ENCODE peak calls at places on chromosomes 2 and 18, in seven cellular contexts. Q, L, G, W, V, H and Y are unnamed samples.
A peak's percentile ranks its signal among the peaks of the same experiment; 100 is the strongest.

GRCh38 chr2:114609203-114609602 is 166.8 kb downstream of the DPP10 start:
- DNase-seq in V (no peak), Q (no peak), G (no peak), L (no peak), H (no peak), W (no peak), Y (no peak)

GRCh38 chr2:60633615-60634014 is 80.2 kb upstream of the BCL11A start:
- DNase-seq in W (no peak), Q (no peak), L (no peak), V (no peak), H (no peak), G (no peak), Y (no peak)

GRCh38 chr2:71071681-71072398 is 3.4 kb downstream of the NAGK start:
- DNase-seq in Q (peak; percentile 91), W (no peak), L (no peak), G (no peak), V (no peak), H (peak; percentile 23), Y (no peak)

GRCh38 chr18:50313873-50314460 is 26.5 kb upstream of the CXXC1 start:
- DNase-seq in V (no peak), Q (no peak), H (no peak), L (no peak), W (no peak), G (no peak), Y (no peak)

GRCh38 chr2:155815851-155816250 is 516.7 kb downstream of the NR4A2 start:
- DNase-seq in H (no peak), V (no peak), G (no peak), Q (peak; percentile 63), W (no peak), L (peak; percentile 20), Y (no peak)

GRCh38 chr2:105919826-105920225 is 175.1 kb downstream of the NCK2 start:
- DNase-seq in H (no peak), L (peak; percentile 27), Q (peak; percentile 61), V (peak; percentile 9), W (no peak), G (no peak), Y (no peak)

GRCh38 chr2:101125374-101125773 is 25.8 kb downstream of the TBC1D8 start:
- DNase-seq in Q (peak; percentile 73), G (no peak), W (no peak), V (no peak), L (no peak), H (no peak), Y (no peak)

GRCh38 chr2:240655931-240656886 is 26.5 kb downstream of the AQP12B start:
- DNase-seq in V (peak; percentile 9), H (no peak), L (no peak), W (no peak), Q (peak; percentile 11), G (no peak), Y (no peak)

GRCh38 chr2:152036611-152037469 is 62.0 kb downstream of the CACNB4 start:
- DNase-seq in V (peak; percentile 45), Q (peak; percentile 76), W (peak; percentile 72), G (peak; percentile 64), L (peak; percentile 71), H (peak; percentile 41), Y (peak; percentile 41)

GRCh38 chr2:237879058-237879430 is 19.6 kb downstream of the RAMP1 start:
- DNase-seq in G (no peak), V (peak; percentile 64), L (no peak), W (no peak), H (no peak), Q (peak; percentile 34), Y (no peak)

GRCh38 chr2:238315031-238315595 is 5.2 kb upstream of the TRAF3IP1 start:
- DNase-seq in W (no peak), V (no peak), Q (no peak), H (no peak), L (no peak), G (no peak), Y (no peak)

GRCh38 chr2:3317277-3317685 is 60.3 kb downstream of the EIPR1 start:
- DNase-seq in G (no peak), H (no peak), L (no peak), W (no peak), Q (no peak), V (no peak), Y (no peak)

GRCh38 chr2:38522754-38523349 is 79.9 kb downstream of the HNRNPLL start:
- DNase-seq in G (no peak), L (no peak), W (no peak), V (no peak), H (no peak), Q (no peak), Y (no peak)

GRCh38 chr18:46073474-46074331 is 1.6 kb upstream of the PSTPIP2 start:
- DNase-seq in G (peak; percentile 51), H (no peak), Q (peak; percentile 85), L (peak; percentile 68), V (peak; percentile 50), W (peak; percentile 73), Y (no peak)

GRCh38 chr18:37864122-37864521 is 298.5 kb upstream of the CELF4 start:
- DNase-seq in H (no peak), G (no peak), L (no peak), W (no peak), Q (no peak), V (no peak), Y (no peak)

GRCh38 chr2:234373791-234374508 is 122.9 kb downstream of the ARL4C start:
- DNase-seq in L (no peak), Q (no peak), H (no peak), W (no peak), G (no peak), V (no peak), Y (no peak)

GRCh38 chr2:154195644-154196221 is 324.0 kb downstream of the GALNT13 start:
- DNase-seq in W (no peak), G (no peak), H (no peak), Q (peak; percentile 12), V (no peak), L (no peak), Y (no peak)

GRCh38 chr2:212249451-212249850 is 289.2 kb downstream of the ERBB4 start:
- DNase-seq in W (no peak), L (no peak), V (no peak), H (no peak), Q (peak; percentile 5), G (no peak), Y (no peak)

GRCh38 chr2:147227313-147227712 is 617.5 kb upstream of the ACVR2A start:
- DNase-seq in L (no peak), V (no peak), Q (no peak), W (no peak), G (no peak), H (no peak), Y (no peak)

GRCh38 chr18:44687421-44687820 is 6.7 kb downstream of the SETBP1 start:
- DNase-seq in H (no peak), V (no peak), G (no peak), L (no peak), Q (no peak), W (no peak), Y (no peak)

GRCh38 chr2:9160732-9161131 is 45.9 kb upstream of the ASAP2 start:
- DNase-seq in Q (no peak), G (no peak), H (no peak), W (no peak), V (no peak), L (no peak), Y (no peak)

GRCh38 chr2:113848758-113849460 is 41.0 kb upstream of the ACTR3 start:
- DNase-seq in W (no peak), H (no peak), G (no peak), Q (peak; percentile 90), V (no peak), L (no peak), Y (no peak)

GRCh38 chr2:32647180-32647651 is 19.4 kb downstream of the TTC27 start:
- DNase-seq in L (no peak), Q (no peak), W (no peak), H (no peak), V (peak; percentile 65), G (no peak), Y (no peak)

GRCh38 chr2:148607553-148607952 is 37.0 kb upstream of the EPC2 start:
- DNase-seq in L (no peak), Q (peak; percentile 63), V (no peak), W (no peak), H (no peak), G (no peak), Y (no peak)

GRCh38 chr18:13268035-13268700 is 49.6 kb downstream of the LDLRAD4 start:
- DNase-seq in Q (no peak), H (no peak), V (peak; percentile 3), G (no peak), W (no peak), L (no peak), Y (no peak)

GRCh38 chr2:240786871-240787311 is 33.1 kb downstream of the KIF1A start:
- DNase-seq in Q (no peak), W (no peak), L (no peak), H (peak; percentile 5), G (no peak), V (no peak), Y (no peak)

GRCh38 chr2:224518806-224519580 is 66.2 kb downstream of the CUL3 start:
- DNase-seq in V (peak; percentile 60), G (no peak), H (no peak), W (no peak), L (no peak), Q (peak; percentile 49), Y (no peak)

GRCh38 chr2:181738074-181738473 is 57.8 kb upstream of the NEUROD1 start:
- DNase-seq in H (no peak), Q (peak; percentile 58), L (no peak), G (no peak), W (no peak), V (peak; percentile 17), Y (no peak)
- TF ChIP-seq CTCF in H (no peak), Q (peak; percentile 58), L (peak; percentile 23), G (no peak), W (no peak), V (no peak), Y (no peak)

GRCh38 chr2:210895132-210895531 is 338.7 kb downstream of the CPS1 start:
- DNase-seq in V (no peak), W (no peak), H (no peak), G (no peak), Q (peak; percentile 46), L (peak; percentile 7), Y (no peak)
- TF ChIP-seq CTCF in V (no peak), W (no peak), H (no peak), G (no peak), Q (peak; percentile 46), L (no peak), Y (no peak)

GRCh38 chr18:54720590-54720989 is 107.7 kb upstream of the RAB27B start:
- DNase-seq in G (no peak), V (no peak), W (no peak), Q (no peak), L (no peak), H (no peak), Y (no peak)
- TF ChIP-seq CTCF in G (no peak), V (no peak), W (no peak), Q (no peak), L (no peak), H (no peak), Y (no peak)

DNA sequence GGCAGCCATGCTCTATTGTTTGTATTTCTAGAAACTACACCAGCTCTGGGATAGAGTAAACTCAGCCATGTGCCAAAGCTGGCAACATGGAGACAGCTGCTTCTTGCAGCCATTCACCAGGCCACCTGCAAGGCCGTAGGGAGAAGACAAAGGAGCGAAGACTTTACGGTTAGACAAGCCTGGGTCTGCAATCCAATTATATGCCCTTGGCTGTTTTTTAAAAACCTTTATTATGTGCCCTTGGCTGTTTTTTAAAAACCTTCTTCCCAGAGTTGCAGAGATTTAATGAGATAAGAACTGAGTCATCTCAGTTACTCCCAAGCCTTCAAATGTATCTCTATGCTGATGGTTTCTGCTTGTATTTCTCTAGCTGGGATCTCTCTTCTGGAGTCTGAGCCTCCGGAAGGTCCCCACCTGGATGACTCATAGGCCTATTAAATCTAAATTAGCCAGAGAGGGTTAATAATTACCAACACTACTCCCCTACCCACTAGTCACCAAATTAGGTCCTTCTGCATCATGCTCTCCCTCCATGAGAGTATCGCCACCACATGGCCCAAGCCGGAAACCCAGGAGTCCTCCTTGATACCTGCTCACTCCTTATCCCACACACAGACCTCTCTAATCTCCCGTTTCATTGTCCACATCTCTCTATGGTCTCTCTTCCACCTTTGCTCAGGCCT is 17.5 kb upstream of the DPP4 start:
- DNase-seq in H (no peak), L (no peak), W (no peak), Q (peak; percentile 92), G (no peak), V (no peak), Y (no peak)
- TF ChIP-seq CTCF in H (no peak), L (no peak), W (no peak), Q (peak; percentile 63), G (no peak), V (peak; percentile 15), Y (no peak)